ENCODE peak calls at places on chromosomes 11 and 22, in seven cellular contexts. O is mesendoderm, T is neuronal stem cell, L is IMR-90, Z is mesenchymal stem cell, W is H1, M is trophoblast cell. G is an unnamed sample.

GRCh38 chr22:47788461-47788860 is 1026.0 kb downstream of the TBC1D22A start:
- DNase-seq in O (no peak), T (no peak), L (no peak), Z (no peak), W (peak), M (no peak), G (no peak)

GRCh38 chr11:72813740-72814138 is 472 bp upstream of the ATG16L2 start:
- DNase-seq in O (no peak), T (no peak), L (peak), Z (no peak), W (no peak), M (peak), G (peak)

GRCh38 chr11:64230985-64231365 is 627 bp downstream of the DNAJC4 start:
- DNase-seq in O (no peak), T (no peak), L (no peak), Z (no peak), W (no peak), M (no peak), G (no peak)

GRCh38 chr11:73217131-73217809 is 811 bp upstream of the P2RY2 start:
- DNase-seq in O (no peak), T (no peak), L (no peak), Z (no peak), W (no peak), M (no peak), G (no peak)

GRCh38 chr11:72004515-72005346 is 6.0 kb downstream of the IL18BP start:
- DNase-seq in O (no peak), T (no peak), L (no peak), Z (no peak), W (no peak), M (no peak), G (no peak)

GRCh38 chr11:17743808-17744119 is 9.2 kb downstream of the KCNC1 start:
- DNase-seq in O (peak), T (no peak), L (peak), Z (no peak), W (no peak), M (no peak), G (no peak)

GRCh38 chr11:774873-775592 is 2.3 kb downstream of the GATD1 start:
- DNase-seq in O (no peak), T (no peak), L (peak), Z (peak), W (no peak), M (no peak), G (peak)

GRCh38 chr11:107017433-107018227 is 646 bp downstream of the GUCY1A2 start:
- DNase-seq in O (peak), T (peak), L (no peak), Z (peak), W (peak), M (peak), G (peak)

GRCh38 chr11:47249378-47249715 is 733 bp upstream of the ACP2 start:
- DNase-seq in O (no peak), T (no peak), L (no peak), Z (no peak), W (no peak), M (no peak), G (no peak)

GRCh38 chr11:90176069-90176468 is 41.6 kb downstream of the NAALAD2 start:
- DNase-seq in O (peak), T (no peak), L (no peak), Z (no peak), W (no peak), M (no peak), G (no peak)

GRCh38 chr11:90179923-90180322 is 42.9 kb downstream of the CHORDC1 start:
- DNase-seq in O (no peak), T (no peak), L (no peak), Z (no peak), W (no peak), M (no peak), G (no peak)

GRCh38 chr11:90178751-90179150 is 44.1 kb downstream of the CHORDC1 start:
- DNase-seq in O (no peak), T (no peak), L (no peak), Z (no peak), W (no peak), M (peak), G (no peak)
- H3K4ac ChIP-seq in O (no peak), T (no peak), L (no peak), Z (no peak), W (no peak), M (no peak), G (no peak)

GRCh38 chr22:41564563-41564962 is 3.8 kb downstream of the CSDC2 start:
- DNase-seq in O (no peak), T (no peak), L (peak), Z (peak), W (no peak), M (no peak), G (no peak)
- H3K4ac ChIP-seq in O (no peak), T (no peak), L (peak), Z (no peak), W (no peak), M (no peak), G (no peak)

GRCh38 chr11:126361400-126361799 is 5.9 kb downstream of the ST3GAL4 start:
- DNase-seq in O (no peak), T (no peak), L (no peak), Z (no peak), W (no peak), M (no peak), G (no peak)

GRCh38 chr11:126366064-126366822 is 10.8 kb downstream of the ST3GAL4 start:
- DNase-seq in O (no peak), T (no peak), L (no peak), Z (no peak), W (peak), M (no peak), G (no peak)

GRCh38 chr11:126363706-126364245 is 8.3 kb downstream of the ST3GAL4 start:
- DNase-seq in O (no peak), T (no peak), L (no peak), Z (no peak), W (peak), M (no peak), G (no peak)

GRCh38 chr11:126360049-126360446 is 4.6 kb downstream of the ST3GAL4 start:
- DNase-seq in O (no peak), T (no peak), L (no peak), Z (no peak), W (no peak), M (no peak), G (no peak)

DNA sequence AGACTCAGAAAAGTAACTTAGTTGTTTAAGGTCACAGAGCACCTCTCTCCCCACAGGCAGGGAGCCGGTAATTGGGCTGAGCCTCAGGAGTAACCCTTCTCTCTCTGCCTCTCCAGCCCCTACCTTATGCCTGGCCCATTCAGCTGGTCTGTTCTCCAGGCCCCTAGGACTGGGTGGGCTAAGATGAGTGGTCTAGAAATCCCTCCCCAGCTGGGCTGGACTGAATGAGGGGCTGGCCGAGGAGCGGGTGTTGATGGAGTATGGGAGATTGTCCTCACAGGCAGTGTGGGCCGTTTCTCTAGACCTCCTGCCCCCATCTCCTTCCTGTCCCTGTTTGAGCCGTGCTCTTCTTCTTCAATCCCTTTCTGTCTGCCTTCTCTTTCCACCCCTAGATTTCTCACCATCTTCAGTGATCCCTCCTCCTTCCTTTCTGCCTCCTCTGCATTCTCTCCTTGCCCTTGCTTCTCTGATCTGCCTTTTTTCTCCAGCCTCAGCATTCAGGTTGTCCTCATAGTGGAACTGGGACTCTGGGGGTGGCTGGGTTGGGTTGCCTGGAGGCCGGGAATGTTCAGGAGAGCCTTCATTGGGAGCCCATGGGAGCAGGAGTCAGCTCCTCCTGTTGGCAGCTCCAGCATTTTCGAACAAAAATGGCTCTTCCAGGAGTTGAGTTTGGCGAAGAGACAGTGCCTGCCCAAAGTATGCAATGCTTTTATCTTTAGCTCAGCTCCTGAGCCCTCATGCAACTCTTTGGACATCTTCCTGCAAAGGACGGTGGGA is 7.6 kb downstream of the ST3GAL4 start:
- DNase-seq in O (no peak), T (no peak), L (no peak), Z (no peak), W (peak), M (no peak), G (no peak)
- H3K4ac ChIP-seq in O (no peak), T (no peak), L (no peak), Z (no peak), W (no peak), M (no peak), G (no peak)

DNA sequence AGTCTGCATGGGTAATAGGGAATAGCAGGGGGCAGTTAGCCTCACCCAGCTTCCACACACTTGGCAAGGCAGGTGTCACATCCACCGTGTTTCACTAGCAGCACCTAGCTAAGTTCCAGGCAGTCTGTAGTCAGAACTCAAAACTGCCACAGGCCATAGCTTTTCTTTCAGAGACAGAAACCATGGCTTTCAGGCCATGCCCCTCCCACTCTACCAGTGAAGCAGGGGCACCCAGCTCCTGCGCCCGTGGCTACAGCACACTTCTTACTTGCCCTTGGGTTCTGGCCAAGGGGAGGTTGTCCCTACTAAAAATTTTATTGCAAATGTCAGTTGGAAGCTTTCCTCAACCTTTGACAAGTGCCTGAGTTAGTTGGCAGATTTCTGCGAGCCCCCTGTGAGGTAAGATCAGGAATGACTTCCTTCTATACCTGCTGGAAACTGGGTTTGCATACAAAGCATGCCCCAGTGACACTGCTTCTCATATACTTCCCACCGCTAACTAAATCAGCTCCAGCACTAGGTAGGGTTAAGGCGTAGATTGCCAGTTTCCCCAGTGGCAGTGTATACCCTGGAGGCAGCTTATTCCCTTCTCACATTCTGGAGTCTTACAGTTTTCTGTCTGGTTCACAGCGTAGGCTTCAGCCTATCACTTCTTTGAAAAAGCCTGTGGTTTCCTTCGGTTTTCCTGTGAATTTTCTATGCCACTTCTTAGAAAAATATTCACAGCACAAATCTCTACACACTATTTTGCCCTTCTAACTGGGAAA is 139.1 kb upstream of the LUZP2 start:
- DNase-seq in O (peak), T (no peak), L (no peak), Z (no peak), W (no peak), M (no peak), G (no peak)
- H3K4ac ChIP-seq in O (no peak), T (no peak), L (no peak), Z (no peak), W (no peak), M (no peak), G (no peak)

G was measured in H9.